ENCODE peak calls at places on chromosomes 1 and 21, in nine cellular contexts. R is A549; P is hippocampal formation; Y is RPMI7951; F is NCI-H1092 treated with DMSO at 0.1 percent for 48 hours; J is RKO; S is activated T-cell treated with anti-CD3 and anti-CD28 coated beads, Interleukin-2, amount 50 U/mL, for 72 hours; A is endodermal cell; C is endothelial cell. Z is an unnamed sample.

GRCh38 chr1:42136466-42136865 is 16.7 kb upstream of the GUCA2B start:
- DNase-seq in R (no peak), P (no peak), Y (no peak), F (no peak), J (no peak), S (no peak), A (no peak), C (no peak), Z (no peak)

GRCh38 chr1:207974146-207974545 is 63.2 kb upstream of the CD34 start:
- DNase-seq in R (no peak), P (no peak), Y (no peak), F (no peak), J (no peak), S (no peak), A (no peak), C (no peak), Z (no peak)

GRCh38 chr1:33324677-33325417 is 3.9 kb upstream of the A3GALT2 start:
- DNase-seq in R (no peak), P (no peak), Y (no peak), F (no peak), J (no peak), S (no peak), A (no peak), C (no peak), Z (no peak)

GRCh38 chr1:210236840-210237409 is 4.3 kb downstream of the SERTAD4 start:
- DNase-seq in R (no peak), P (peak), Y (no peak), F (no peak), J (no peak), S (no peak), A (peak), C (no peak), Z (no peak)

GRCh38 chr1:205600085-205600484 is 31.7 kb downstream of the ELK4 start:
- DNase-seq in R (no peak), P (no peak), Y (no peak), F (no peak), J (peak), S (peak), A (no peak), C (no peak), Z (no peak)

GRCh38 chr1:14138135-14138506 is 438.1 kb downstream of the PRDM2 start:
- DNase-seq in R (no peak), P (no peak), Y (no peak), F (no peak), J (no peak), S (no peak), A (no peak), C (no peak), Z (no peak)

GRCh38 chr1:211334986-211335385 is 8.4 kb downstream of the TRAF5 start:
- DNase-seq in R (no peak), P (no peak), Y (no peak), F (no peak), J (peak), S (no peak), A (no peak), C (no peak), Z (no peak)

GRCh38 chr1:245288796-245289195 is 134.0 kb downstream of the KIF26B start:
- DNase-seq in R (no peak), P (no peak), Y (peak), F (no peak), J (no peak), S (no peak), A (no peak), C (no peak), Z (no peak)

GRCh38 chr1:36342426-36343185 is 19.2 kb upstream of the EVA1B start:
- DNase-seq in R (peak), P (peak), Y (peak), F (no peak), J (peak), S (peak), A (peak), C (peak), Z (no peak)

GRCh38 chr21:17492415-17493168 is 20.3 kb upstream of the CXADR start:
- DNase-seq in R (no peak), P (no peak), Y (no peak), F (no peak), J (peak), S (no peak), A (peak), C (no peak), Z (no peak)

Z was measured in amygdala.